ENCODE peak calls at places on chromosomes 12 and 14, in nine cellular contexts. B is stimulated activated CD8-positive, alpha-beta memory T cell treated with anti-CD3 and anti-CD28 coated beads, Interleukin-2, amount 100 ng/mL, for 48 hours; O is astrocyte of the cerebellum; V is posterior cingulate gyrus; U is T-helper 9 cell; J is T-helper 17 cell; Q is caudate nucleus; S is hypothalamus; H is HTR-8/SVneo. R is an unnamed sample.

GRCh38 chr12:102539651-102540553 is 59.5 kb upstream of the IGF1 start:
- DNase-seq in Q (no peak), B (no peak), U (no peak), S (no peak), J (no peak), O (no peak), V (no peak), H (peak), R (no peak)

GRCh38 chr14:84857571-84857970 is 672.4 kb upstream of the FLRT2 start:
- DNase-seq in Q (no peak), J (no peak), H (peak), S (no peak), V (no peak), O (no peak), U (no peak), B (no peak), R (no peak)

GRCh38 chr12:68673788-68674187 is 13.0 kb upstream of the NUP107 start:
- DNase-seq in H (no peak), Q (no peak), O (no peak), J (no peak), V (no peak), B (no peak), U (no peak), S (no peak), R (no peak)

GRCh38 chr14:104751539-104752337 is 1.2 kb upstream of the SIVA1 start:
- DNase-seq in B (no peak), O (no peak), U (no peak), H (no peak), V (no peak), J (peak), S (no peak), Q (no peak), R (no peak)

GRCh38 chr14:100362311-100362927 is 39.3 kb downstream of the SLC25A47 start:
- DNase-seq in U (no peak), O (no peak), S (no peak), V (no peak), B (no peak), H (no peak), J (no peak), Q (no peak), R (no peak)

GRCh38 chr14:33435911-33436310 is 497.2 kb downstream of the NPAS3 start:
- DNase-seq in J (no peak), B (no peak), O (peak), H (no peak), U (no peak), V (no peak), Q (no peak), S (no peak), R (no peak)

GRCh38 chr12:67339530-67339929 is 70.4 kb downstream of the CAND1 start:
- DNase-seq in S (no peak), B (no peak), V (no peak), O (no peak), U (no peak), H (no peak), J (no peak), Q (no peak), R (no peak)

GRCh38 chr12:47270782-47271664 is 191.3 kb upstream of the AMIGO2 start:
- DNase-seq in J (no peak), U (no peak), Q (no peak), S (no peak), H (peak), O (peak), B (no peak), V (no peak), R (no peak)

GRCh38 chr12:195191-195590 is 18.8 kb downstream of the SLC6A12 start:
- DNase-seq in H (no peak), U (no peak), O (no peak), S (no peak), J (no peak), V (no peak), B (no peak), Q (no peak), R (no peak)

GRCh38 chr12:38155020-38155395 is 161.6 kb upstream of the ALG10B start:
- DNase-seq in Q (no peak), B (no peak), J (no peak), O (no peak), V (no peak), S (no peak), U (no peak), H (no peak), R (no peak)

GRCh38 chr14:74502236-74503019 is 8.9 kb downstream of the ISCA2 start:
- DNase-seq in S (no peak), Q (no peak), B (no peak), H (peak), U (no peak), J (no peak), O (no peak), V (no peak), R (no peak)

GRCh38 chr12:65895759-65896656 is 71.7 kb downstream of the HMGA2 start:
- DNase-seq in S (no peak), O (no peak), U (no peak), Q (no peak), V (no peak), H (no peak), J (no peak), B (no peak), R (no peak)

GRCh38 chr14:35909675-35910074 is 83.5 kb downstream of the BRMS1L start:
- DNase-seq in J (no peak), O (no peak), Q (no peak), S (no peak), B (no peak), V (no peak), U (no peak), H (no peak), R (no peak)

GRCh38 chr12:59459966-59460365 is 135.9 kb upstream of the SLC16A7 start:
- DNase-seq in U (no peak), H (peak), O (no peak), S (no peak), J (no peak), B (no peak), Q (no peak), V (no peak), R (no peak)

GRCh38 chr14:74630881-74631690 is 19.0 kb upstream of the LTBP2 start:
- DNase-seq in H (no peak), S (no peak), J (no peak), Q (no peak), U (no peak), O (no peak), B (no peak), V (no peak), R (no peak)

GRCh38 chr14:99425272-99425681 is 55.4 kb downstream of the SETD3 start:
- DNase-seq in H (no peak), S (no peak), O (no peak), V (no peak), U (no peak), Q (no peak), B (no peak), J (no peak), R (no peak)

GRCh38 chr12:111297703-111298426 is 71.0 kb downstream of the PHETA1 start:
- DNase-seq in H (no peak), Q (no peak), S (no peak), U (no peak), O (no peak), V (no peak), J (no peak), B (no peak), R (no peak)

GRCh38 chr12:21607701-21608100 is 3.1 kb upstream of the GYS2 start:
- DNase-seq in B (no peak), V (no peak), J (no peak), H (no peak), S (no peak), O (peak), Q (no peak), U (no peak), R (no peak)

GRCh38 chr12:124901003-124901402 is 13.4 kb downstream of the UBC start:
- DNase-seq in O (no peak), B (no peak), J (no peak), U (no peak), Q (no peak), H (no peak), V (no peak), S (no peak), R (no peak)

GRCh38 chr12:5648692-5649338 is 216.9 kb downstream of the NTF3 start:
- DNase-seq in J (no peak), S (no peak), V (no peak), O (peak), H (no peak), U (no peak), B (no peak), Q (no peak), R (no peak)

GRCh38 chr14:97602438-97603117 is 805.4 kb downstream of the VRK1 start:
- DNase-seq in H (no peak), S (no peak), B (no peak), V (no peak), U (peak), Q (no peak), J (peak), O (no peak), R (no peak)

GRCh38 chr14:52115286-52115685 is 46.4 kb upstream of the NID2 start:
- DNase-seq in O (no peak), Q (no peak), H (no peak), U (no peak), B (no peak), J (no peak), S (no peak), V (no peak), R (no peak)

GRCh38 chr12:56271031-56271430 is 4.3 kb downstream of the COQ10A start:
- DNase-seq in V (no peak), U (no peak), O (no peak), Q (no peak), H (peak), J (no peak), B (no peak), S (no peak), R (no peak)

GRCh38 chr12:43978546-43978945 is 142.7 kb downstream of the TMEM117 start:
- DNase-seq in H (no peak), U (no peak), O (no peak), Q (no peak), B (no peak), S (no peak), J (no peak), V (no peak), R (no peak)

GRCh38 chr14:71591929-71592328 is 340.3 kb upstream of the RGS6 start:
- DNase-seq in V (no peak), J (no peak), H (peak), O (peak), U (no peak), Q (no peak), S (no peak), B (no peak), R (no peak)

GRCh38 chr12:49417558-49417957 is 50.3 kb downstream of the SPATS2 start:
- DNase-seq in V (no peak), J (no peak), O (no peak), S (no peak), H (no peak), Q (no peak), B (no peak), U (no peak), R (no peak)

GRCh38 chr12:109387425-109388166 is 39.9 kb downstream of the MYO1H start:
- DNase-seq in Q (no peak), O (no peak), V (no peak), J (no peak), S (no peak), U (no peak), B (no peak), H (peak), R (no peak)

GRCh38 chr12:76037130-76038105 is 5.8 kb upstream of the PHLDA1 start:
- DNase-seq in Q (no peak), V (no peak), B (no peak), J (no peak), H (no peak), U (no peak), S (no peak), O (peak), R (no peak)